ENCODE peak calls at places on chromosomes 11 and 22, in four cellular contexts. A is heart right ventricle, H is right lobe of liver, G is body of pancreas. D is an unnamed sample.
A peak's percentile ranks its signal among the peaks of the same experiment; 100 is the strongest.

GRCh38 chr11:3736816-3737215 is 60.5 kb downstream of the NUP98 start:
- DNase-seq in A (no peak), H (no peak), G (no peak), D (no peak)

GRCh38 chr11:12941671-12942070 is 67.4 kb upstream of the RASSF10 start:
- DNase-seq in A (no peak), H (no peak), G (no peak), D (no peak)

GRCh38 chr11:95545116-95545875 is 244.3 kb downstream of the FAM76B start:
- DNase-seq in A (no peak), H (no peak), G (no peak), D (no peak)

GRCh38 chr11:94525933-94526332 is 13.7 kb downstream of the C11orf97 start:
- DNase-seq in A (peak; percentile 48), H (peak; percentile 56), G (peak; percentile 46), D (no peak)

GRCh38 chr11:961921-962320 is 36.3 kb downstream of the AP2A2 start:
- DNase-seq in A (no peak), H (no peak), G (no peak), D (no peak)

GRCh38 chr22:47192651-47193437 is 430.4 kb downstream of the TBC1D22A start:
- DNase-seq in A (no peak), H (no peak), G (peak; percentile 10), D (peak; percentile 46)

GRCh38 chr11:35675901-35676610 is 13.5 kb downstream of the TRIM44 start:
- DNase-seq in A (no peak), H (no peak), G (no peak), D (no peak)

GRCh38 chr11:108754901-108755625 is 90.2 kb downstream of the DDX10 start:
- DNase-seq in A (peak; percentile 7), H (no peak), G (no peak), D (no peak)

GRCh38 chr11:30451642-30452041 is 128.7 kb downstream of the ARL14EP start:
- DNase-seq in A (no peak), H (no peak), G (no peak), D (no peak)

GRCh38 chr11:2327032-2327431 is 25.2 kb downstream of the TSPAN32 start:
- DNase-seq in A (no peak), H (no peak), G (no peak), D (no peak)
- TF ChIP-seq CTCF in A (no peak), H (no peak), G (no peak), D (no peak)

GRCh38 chr11:57320067-57320718 is 4.6 kb downstream of the TNKS1BP1 start:
- DNase-seq in A (no peak), H (peak; percentile 46), G (no peak), D (no peak)

GRCh38 chr11:57322881-57323467 is 1.8 kb downstream of the TNKS1BP1 start:
- DNase-seq in A (no peak), H (no peak), G (no peak), D (no peak)

GRCh38 chr11:57321996-57322880 is 2.5 kb downstream of the TNKS1BP1 start:
- DNase-seq in A (peak; percentile 94), H (peak; percentile 94), G (peak; percentile 91), D (no peak)

GRCh38 chr11:57320719-57321387 is 3.9 kb downstream of the TNKS1BP1 start:
- DNase-seq in A (no peak), H (no peak), G (no peak), D (no peak)

GRCh38 chr11:57321388-57321995 is 3.3 kb downstream of the TNKS1BP1 start:
- DNase-seq in A (no peak), H (no peak), G (no peak), D (no peak)
- H3K4me3 ChIP-seq in A (peak overlapping the region; percentile 66), H (peak overlapping the region; percentile 73), G (no peak overlapping the region), D (no peak overlapping the region)

GRCh38 chr22:46008291-46008690 is 31.3 kb upstream of the WNT7B start:
- DNase-seq in A (no peak), H (no peak), G (no peak), D (no peak)
- H3K27ac ChIP-seq in A (peak overlapping the region; percentile 99), H (no peak overlapping the region), G (peak overlapping the region; percentile 92), D (no peak overlapping the region)

GRCh38 chr11:62392506-62392905 is 26.3 kb upstream of the SCGB1A1 start:
- DNase-seq in A (no peak), H (no peak), G (no peak), D (no peak)

GRCh38 chr11:62393735-62394134 is 25.1 kb upstream of the SCGB1A1 start:
- DNase-seq in A (no peak), H (no peak), G (no peak), D (no peak)

GRCh38 chr11:62391642-62392425 is 27.0 kb upstream of the SCGB1A1 start:
- DNase-seq in A (no peak), H (no peak), G (no peak), D (no peak)

GRCh38 chr11:62394825-62395538 is 23.9 kb upstream of the SCGB1A1 start:
- DNase-seq in A (peak; percentile 82), H (peak; percentile 79), G (peak; percentile 64), D (peak; percentile 46)

GRCh38 chr11:62392944-62393628 is 25.7 kb upstream of the SCGB1A1 start:
- DNase-seq in A (no peak), H (no peak), G (no peak), D (no peak)
- TF ChIP-seq CTCF in A (no peak), H (peak; percentile 3), G (no peak), D (peak; percentile 37)

GRCh38 chr11:15114501-15115475 is at the start of gene INSC:
- DNase-seq in A (no peak), H (no peak), G (no peak), D (no peak)

GRCh38 chr11:15113381-15113780 is 1.3 kb upstream of the INSC start:
- DNase-seq in A (no peak), H (no peak), G (no peak), D (no peak)

GRCh38 chr11:15117751-15118150 is 3.0 kb downstream of the INSC start:
- DNase-seq in A (no peak), H (no peak), G (no peak), D (no peak)

GRCh38 chr11:15118431-15118830 is 3.7 kb downstream of the INSC start:
- DNase-seq in A (no peak), H (no peak), G (no peak), D (no peak)

DNA sequence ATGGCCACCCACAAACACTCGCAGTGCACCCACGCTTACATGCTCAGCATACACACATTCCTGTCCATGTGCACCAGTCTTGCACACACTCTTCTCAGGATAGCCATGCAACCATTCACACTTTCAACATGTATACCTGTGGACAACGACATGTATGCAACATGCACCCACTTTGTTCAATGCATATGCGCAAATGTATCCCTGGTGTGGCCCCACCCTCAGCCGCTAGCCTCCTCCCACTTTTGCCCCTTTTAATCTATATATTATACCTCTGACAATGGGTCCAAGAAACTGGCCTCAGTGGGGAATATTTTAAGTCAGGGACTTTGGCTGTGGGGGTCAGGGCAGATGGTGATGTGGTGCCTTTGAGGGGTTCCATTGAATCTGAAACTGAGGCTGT is 963 bp downstream of the INSC start:
- DNase-seq in A (no peak), H (no peak), G (no peak), D (no peak)
- H3K4me3 ChIP-seq in A (no peak overlapping the region), H (no peak overlapping the region), G (no peak overlapping the region), D (no peak overlapping the region)

GRCh38 chr11:68525320-68525719 is 64.8 kb downstream of the PPP6R3 start:
- DNase-seq in A (no peak), H (no peak), G (no peak), D (no peak)

GRCh38 chr11:68525930-68526329 is 65.4 kb downstream of the PPP6R3 start:
- DNase-seq in A (no peak), H (no peak), G (no peak), D (no peak)

GRCh38 chr11:68523743-68524142 is 63.2 kb downstream of the PPP6R3 start:
- DNase-seq in A (no peak), H (no peak), G (no peak), D (no peak)

GRCh38 chr11:68524681-68525080 is 64.1 kb downstream of the PPP6R3 start:
- DNase-seq in A (no peak), H (no peak), G (no peak), D (no peak)

GRCh38 chr11:68524213-68524612 is 63.7 kb downstream of the PPP6R3 start:
- DNase-seq in A (no peak), H (no peak), G (no peak), D (no peak)
- H3K27ac ChIP-seq in A (peak overlapping the region; percentile 61), H (no peak overlapping the region), G (no peak overlapping the region), D (no peak overlapping the region)

GRCh38 chr22:45009881-45010531 is at the start of gene PHF21B:
- DNase-seq in A (peak; percentile 57), H (no peak), G (no peak), D (no peak)

GRCh38 chr22:45010532-45010900 is 711 bp upstream of the PHF21B start:
- DNase-seq in A (no peak), H (no peak), G (no peak), D (no peak)

GRCh38 chr22:45007247-45007945 is 2.4 kb downstream of the PHF21B start:
- DNase-seq in A (peak; percentile 27), H (no peak), G (no peak), D (no peak)

GRCh38 chr22:45007946-45008852 is 1.6 kb downstream of the PHF21B start:
- DNase-seq in A (peak; percentile 8), H (no peak), G (no peak), D (no peak)

GRCh38 chr22:45008853-45009751 is 703 bp downstream of the PHF21B start:
- DNase-seq in A (no peak), H (no peak), G (no peak), D (no peak)
- TF ChIP-seq CTCF in A (no peak), H (no peak), G (no peak), D (no peak)

DNA sequence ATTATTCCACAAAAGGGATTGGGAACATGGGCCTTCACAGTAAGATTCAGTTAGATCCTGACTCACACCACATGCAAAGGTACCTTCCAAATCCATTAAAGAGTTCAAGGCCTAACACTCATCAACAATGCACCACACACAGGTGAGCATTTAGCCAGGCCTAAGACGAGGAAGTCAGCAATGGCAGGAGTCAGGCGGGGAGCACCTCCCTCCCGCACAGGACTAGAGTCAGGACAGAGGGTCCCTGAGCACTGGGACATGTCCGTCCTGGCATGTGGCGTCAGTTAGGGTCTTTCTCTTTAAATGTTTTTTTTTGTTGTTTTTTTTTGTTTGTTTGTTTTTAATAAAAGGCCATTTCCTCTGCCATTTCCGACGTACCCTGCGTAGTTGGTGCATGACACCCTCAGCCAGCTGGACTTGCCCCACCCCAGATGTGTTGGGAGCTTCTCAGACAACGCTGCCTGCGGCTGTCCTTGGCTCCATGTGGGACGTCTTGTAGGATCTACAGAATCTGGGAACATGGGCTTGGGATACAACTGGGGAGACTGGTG is 1458.6 kb downstream of the BRD1 start:
- DNase-seq in A (no peak), H (no peak), G (no peak), D (no peak)
- H3K4me3 ChIP-seq in A (no peak overlapping the region), H (no peak overlapping the region), G (no peak overlapping the region), D (no peak overlapping the region)

GRCh38 chr11:71456294-71456693 is 3.3 kb downstream of the NADSYN1 start:
- DNase-seq in A (no peak), H (no peak), G (no peak), D (no peak)
- H3K27ac ChIP-seq in A (no peak overlapping the region), H (no peak overlapping the region), G (no peak overlapping the region), D (no peak overlapping the region)

GRCh38 chr22:29727248-29727551 is 7.4 kb downstream of the CABP7 start:
- DNase-seq in A (no peak), H (peak; percentile 59), G (peak; percentile 39), D (no peak)
- TF ChIP-seq CTCF in A (peak; percentile 59), H (no peak), G (no peak), D (no peak)